ENCODE peak calls at places on chromosomes 13 and 19, in nine cellular contexts. G is aorta; T is spleen; E is cardiac muscle cell; Y is suprapubic skin; U is brain microvascular endothelial cell; C is neural progenitor cell; M is ascending aorta; B is CD4-positive, CD25-positive, alpha-beta regulatory T cell. J is an unnamed sample.
A peak's percentile ranks its signal among the peaks of the same experiment; 100 is the strongest.

GRCh38 chr13:42064259-42064658 is 15.8 kb downstream of the DGKH start:
- DNase-seq in U (peak; percentile 96), B (no peak), G (no peak), C (no peak), Y (no peak), T (no peak), M (no peak), E (peak; percentile 84), J (no peak)

GRCh38 chr13:27533155-27533643 is 82.8 kb upstream of the MTIF3 start:
- DNase-seq in B (peak; percentile 16), T (peak; percentile 94), C (peak; percentile 94), G (peak; percentile 96), E (peak; percentile 85), Y (peak; percentile 88), M (peak; percentile 18), U (peak; percentile 66), J (peak; percentile 92)

GRCh38 chr13:85236431-85236830 is 562.8 kb downstream of the SLITRK6 start:
- DNase-seq in E (peak; percentile 49), G (no peak), U (peak; percentile 48), B (no peak), T (no peak), M (no peak), C (no peak), Y (no peak), J (no peak)

GRCh38 chr13:45196622-45197021 is 4.2 kb downstream of the KCTD4 start:
- DNase-seq in E (peak; percentile 28), B (no peak), Y (no peak), C (no peak), U (peak; percentile 36), M (no peak), T (no peak), G (no peak), J (no peak)

GRCh38 chr13:41802684-41803554 is 158.0 kb downstream of the VWA8 start:
- DNase-seq in U (peak; percentile 85), M (no peak), T (no peak), E (peak; percentile 26), B (no peak), G (no peak), C (no peak), Y (no peak), J (no peak)

GRCh38 chr19:19229701-19230100 is 17.9 kb downstream of the NCAN start:
- DNase-seq in C (no peak), E (no peak), B (no peak), M (no peak), T (no peak), U (no peak), Y (no peak), G (no peak), J (no peak)

GRCh38 chr19:17765069-17765618 is 13.9 kb downstream of the FCHO1 start:
- DNase-seq in M (peak; percentile 54), E (no peak), B (no peak), Y (no peak), G (peak; percentile 85), C (no peak), U (no peak), T (peak; percentile 93), J (peak; percentile 43)

GRCh38 chr19:16660763-16661479 is at the start of gene TMEM38A:
- DNase-seq in Y (peak; percentile 79), C (peak; percentile 63), B (peak; percentile 22), M (no peak), T (peak; percentile 92), U (no peak), G (peak; percentile 80), E (peak; percentile 9), J (peak; percentile 36)

GRCh38 chr19:42023121-42023942 is 29.3 kb upstream of the ATP1A3 start:
- DNase-seq in E (peak; percentile 30), Y (no peak), C (peak; percentile 55), U (peak; percentile 15), M (no peak), B (no peak), T (no peak), G (no peak), J (no peak)

GRCh38 chr19:13764101-13764807 is at the start of gene MRI1:
- DNase-seq in T (peak; percentile 91), E (peak; percentile 82), Y (peak; percentile 88), M (no peak), G (peak; percentile 94), C (peak; percentile 65), U (no peak), B (peak; percentile 53), J (peak; percentile 86)
- H3K27ac ChIP-seq in T (peak within 1 kb of the TSS; percentile 69), E (peak within 1 kb of the TSS; percentile 71), Y (peak within 1 kb of the TSS; percentile 74), M (peak within 1 kb of the TSS; percentile 74), G (peak within 1 kb of the TSS; percentile 19), C (no peak within 1 kb of the TSS), U (no peak within 1 kb of the TSS), B (peak within 1 kb of the TSS; percentile 47), J (peak within 1 kb of the TSS; percentile 14)

GRCh38 chr13:99340638-99341037 is 33.4 kb upstream of the GPR183 start:
- DNase-seq in G (no peak), E (no peak), T (no peak), M (no peak), C (no peak), Y (no peak), B (no peak), U (no peak), J (no peak)

GRCh38 chr13:99339736-99340392 is 32.7 kb upstream of the GPR183 start:
- DNase-seq in E (peak; percentile 62), C (no peak), G (no peak), M (no peak), T (no peak), Y (no peak), U (no peak), B (peak; percentile 64), J (no peak)

GRCh38 chr13:99342723-99343315 is 35.6 kb upstream of the GPR183 start:
- DNase-seq in B (no peak), C (no peak), G (no peak), E (no peak), Y (no peak), T (no peak), U (no peak), M (no peak), J (no peak)

GRCh38 chr13:99344610-99345208 is 37.5 kb upstream of the GPR183 start:
- DNase-seq in U (no peak), G (no peak), T (no peak), Y (no peak), B (no peak), C (no peak), M (no peak), E (no peak), J (no peak)

GRCh38 chr13:99341969-99342722 is 34.9 kb upstream of the GPR183 start:
- DNase-seq in B (no peak), T (no peak), U (no peak), G (no peak), Y (no peak), E (no peak), M (no peak), C (no peak), J (no peak)
- H3K36me3 ChIP-seq in B (peaks cover 34% of the 10 kb centered on the region), T (peaks cover 54% of the 10 kb centered on the region), U (peaks cover 14% of the 10 kb centered on the region), G (peaks cover 4% of the 10 kb centered on the region), Y (peaks cover 53% of the 10 kb centered on the region), E (peaks cover 6% of the 10 kb centered on the region), M (peaks cover 36% of the 10 kb centered on the region), C (peaks cover 3% of the 10 kb centered on the region), J (no peaks in the 10 kb centered on the region)

GRCh38 chr19:23410155-23410554 is 14.9 kb upstream of the ZNF91 start:
- DNase-seq in U (no peak), T (no peak), G (no peak), B (no peak), M (no peak), E (no peak), C (no peak), Y (no peak), J (no peak)

GRCh38 chr19:23409392-23410048 is 14.2 kb upstream of the ZNF91 start:
- DNase-seq in B (no peak), C (no peak), Y (no peak), T (no peak), U (no peak), G (no peak), E (no peak), M (no peak), J (no peak)

GRCh38 chr19:23420824-23421223 is 25.6 kb upstream of the ZNF91 start:
- DNase-seq in C (no peak), M (no peak), G (no peak), Y (no peak), B (no peak), T (no peak), E (no peak), U (no peak), J (no peak)

GRCh38 chr19:23415561-23416191 is 20.4 kb upstream of the ZNF91 start:
- DNase-seq in G (no peak), M (no peak), E (peak; percentile 12), C (peak; percentile 94), B (no peak), Y (no peak), U (no peak), T (no peak), J (peak; percentile 63)

GRCh38 chr19:23415034-23415433 is 19.8 kb upstream of the ZNF91 start:
- DNase-seq in C (peak; percentile 42), B (no peak), G (no peak), M (no peak), T (no peak), Y (no peak), E (no peak), U (no peak), J (no peak)
- H3K4me3 ChIP-seq in C (peak overlapping the region; percentile 85), B (peak overlapping the region; percentile 57), G (peak overlapping the region; percentile 60), M (no peak overlapping the region), T (no peak overlapping the region), Y (peak overlapping the region; percentile 48), E (peak overlapping the region; percentile 46), U (peak overlapping the region; percentile 39), J (peak overlapping the region; percentile 32)

GRCh38 chr19:30369833-30370232 is 2.4 kb upstream of the ZNF536 start:
- DNase-seq in U (no peak), T (no peak), Y (no peak), B (no peak), M (no peak), C (no peak), G (no peak), E (no peak), J (no peak)

GRCh38 chr19:30374791-30375650 is 2.8 kb downstream of the ZNF536 start:
- DNase-seq in Y (peak; percentile 58), B (no peak), M (no peak), E (no peak), T (no peak), G (no peak), U (no peak), C (peak; percentile 54), J (peak; percentile 20)

GRCh38 chr19:30371960-30372824 is at the start of gene ZNF536:
- DNase-seq in Y (no peak), T (no peak), U (no peak), M (no peak), C (peak; percentile 13), G (no peak), B (no peak), E (no peak), J (no peak)

GRCh38 chr19:30373593-30373992 is 1.4 kb downstream of the ZNF536 start:
- DNase-seq in M (no peak), G (no peak), E (no peak), U (no peak), T (no peak), B (no peak), C (peak; percentile 74), Y (peak; percentile 41), J (no peak)

DNA sequence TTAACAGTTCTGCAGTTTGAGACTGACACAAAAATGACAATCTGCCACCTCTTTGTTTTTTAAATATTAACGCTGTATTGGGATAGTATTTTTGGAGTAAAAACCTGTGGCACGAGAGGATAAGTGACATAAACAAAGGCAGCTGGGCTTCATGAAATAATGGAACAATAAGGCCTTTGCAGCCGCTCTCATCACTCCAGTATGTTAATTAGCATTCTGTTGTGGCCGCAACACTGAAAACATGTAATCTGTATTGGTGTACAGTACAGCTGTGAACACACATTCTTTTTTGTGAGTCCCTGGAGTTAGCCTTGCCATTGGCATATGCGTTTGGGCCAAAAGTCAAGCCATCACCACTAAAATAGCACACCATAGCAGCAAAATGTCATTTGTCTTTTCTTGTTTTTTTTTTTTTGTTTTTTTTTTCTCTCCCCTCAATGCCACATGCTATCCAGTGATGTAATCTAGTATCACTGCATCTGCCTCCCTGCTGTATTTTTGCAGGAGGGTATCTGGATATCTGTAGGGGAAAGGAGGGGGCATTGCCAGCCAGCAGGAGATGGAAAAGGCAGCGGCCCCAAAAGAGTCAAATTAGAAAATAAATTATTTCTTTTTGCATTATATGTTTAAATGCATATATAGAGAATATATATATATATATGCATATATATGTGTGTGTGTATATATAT is 883 bp upstream of the ZNF536 start:
- DNase-seq in Y (no peak), B (no peak), C (no peak), M (no peak), T (no peak), G (no peak), U (no peak), E (no peak), J (no peak)
- H3K27ac ChIP-seq in Y (no peak overlapping the region), B (no peak overlapping the region), C (no peak overlapping the region), M (no peak overlapping the region), T (no peak overlapping the region), G (no peak overlapping the region), U (no peak overlapping the region), E (no peak overlapping the region), J (no peak overlapping the region)

J was measured in testis.